ENCODE peak calls at places on chromosomes 11 and 22, in ten cellular contexts. S, I, M, U, L, W, V, E, C and A are unnamed samples.

GRCh38 chr11:122170815-122171475 is 54.9 kb upstream of the BLID start:
- DNase-seq in S (no peak), I (no peak), M (no peak), U (peak), L (no peak), W (no peak), V (peak), E (no peak), C (peak), A (peak)

GRCh38 chr22:17380711-17381087 is 11.4 kb downstream of the CECR2 start:
- DNase-seq in S (no peak), I (no peak), M (no peak), U (no peak), L (no peak), W (no peak), V (no peak), E (no peak), C (no peak), A (no peak)

GRCh38 chr11:122788781-122789535 is 49.3 kb upstream of the CRTAM start:
- DNase-seq in S (no peak), I (no peak), M (no peak), U (no peak), L (no peak), W (no peak), V (no peak), E (no peak), C (no peak), A (no peak)

GRCh38 chr22:27435839-27436581 is 365.5 kb downstream of the MN1 start:
- DNase-seq in S (no peak), I (no peak), M (no peak), U (no peak), L (no peak), W (no peak), V (peak), E (no peak), C (peak), A (peak)

GRCh38 chr22:28582806-28583205 is 96.8 kb downstream of the TTC28 start:
- DNase-seq in S (no peak), I (no peak), M (no peak), U (peak), L (no peak), W (no peak), V (peak), E (peak), C (no peak), A (peak)

GRCh38 chr11:3165152-3165705 is at the start of gene OSBPL5:
- DNase-seq in S (peak), I (no peak), M (peak), U (no peak), L (peak), W (peak), V (peak), E (peak), C (peak), A (peak)

GRCh38 chr22:40176921-40177737 is 596 bp upstream of the TNRC6B start:
- DNase-seq in S (no peak), I (no peak), M (peak), U (no peak), L (peak), W (peak), V (peak), E (no peak), C (peak), A (peak)

GRCh38 chr22:36528336-36528735 is 630 bp downstream of the EIF3D start:
- DNase-seq in S (no peak), I (no peak), M (no peak), U (no peak), L (no peak), W (no peak), V (no peak), E (no peak), C (no peak), A (peak)

GRCh38 chr11:57646756-57647303 is 2.9 kb downstream of the YPEL4 start:
- DNase-seq in S (no peak), I (no peak), M (no peak), U (no peak), L (no peak), W (no peak), V (no peak), E (no peak), C (no peak), A (no peak)

GRCh38 chr11:43549624-43550023 is 130.9 kb upstream of the HSD17B12 start:
- DNase-seq in S (no peak), I (no peak), M (no peak), U (no peak), L (no peak), W (no peak), V (no peak), E (no peak), C (no peak), A (no peak)

GRCh38 chr11:35352107-35352888 is 67.1 kb downstream of the SLC1A2 start:
- DNase-seq in S (no peak), I (no peak), M (no peak), U (no peak), L (no peak), W (no peak), V (peak), E (no peak), C (no peak), A (peak)

GRCh38 chr11:113192121-113192925 is 122.1 kb upstream of the TTC12 start:
- DNase-seq in S (no peak), I (no peak), M (no peak), U (no peak), L (no peak), W (no peak), V (no peak), E (no peak), C (no peak), A (no peak)

GRCh38 chr11:10351768-10352641 is 47.1 kb downstream of the ADM start:
- DNase-seq in S (peak), I (peak), M (no peak), U (no peak), L (no peak), W (no peak), V (peak), E (no peak), C (peak), A (peak)

GRCh38 chr11:78390809-78391208 is 26.8 kb downstream of the GAB2 start:
- DNase-seq in S (no peak), I (no peak), M (no peak), U (no peak), L (no peak), W (no peak), V (no peak), E (no peak), C (no peak), A (no peak)

GRCh38 chr11:93921695-93922468 is 71.5 kb upstream of the VSTM5 start:
- DNase-seq in S (peak), I (peak), M (peak), U (peak), L (no peak), W (no peak), V (peak), E (no peak), C (peak), A (peak)